ENCODE peak calls at places on chromosomes 2 and 18, in four cellular contexts. One of them, this sample, is unnamed.

GRCh38 chr2:28193552-28194383 is 198.9 kb upstream of the FOSL2 start:
- DNase-seq in A549: no peak
- DNase-seq in HepG2: no peak
- DNase-seq in GM12878: no peak
- DNase-seq in this sample: peak

GRCh38 chr18:58615150-58616132 is 13.4 kb downstream of the ALPK2 start:
- DNase-seq in A549: no peak
- DNase-seq in HepG2: no peak
- DNase-seq in GM12878: peak
- DNase-seq in this sample: no peak

GRCh38 chr2:64653174-64654062 is at the start of gene SERTAD2:
- DNase-seq in A549: peak
- DNase-seq in HepG2: peak
- DNase-seq in GM12878: no peak
- DNase-seq in this sample: peak

GRCh38 chr2:20635698-20636584 is 15.0 kb downstream of the HS1BP3 start:
- DNase-seq in A549: peak
- DNase-seq in HepG2: peak
- DNase-seq in GM12878: no peak
- DNase-seq in this sample: peak

GRCh38 chr18:12028674-12029073 is 47.4 kb downstream of the IMPA2 start:
- DNase-seq in A549: no peak
- DNase-seq in HepG2: no peak
- DNase-seq in GM12878: no peak
- DNase-seq in this sample: peak

GRCh38 chr2:9618410-9618809 is 12.4 kb downstream of the YWHAQ start:
- DNase-seq in A549: no peak
- DNase-seq in HepG2: no peak
- DNase-seq in GM12878: no peak
- DNase-seq in this sample: no peak

GRCh38 chr2:117065912-117066311 is 748.6 kb upstream of the DDX18 start:
- DNase-seq in A549: no peak
- DNase-seq in HepG2: no peak
- DNase-seq in GM12878: no peak
- DNase-seq in this sample: no peak

GRCh38 chr18:39839782-39840181 is 2115.3 kb upstream of the PIK3C3 start:
- DNase-seq in A549: no peak
- DNase-seq in HepG2: no peak
- DNase-seq in GM12878: no peak
- DNase-seq in this sample: no peak

GRCh38 chr18:73232933-73233332 is 365.1 kb upstream of the NETO1 start:
- DNase-seq in A549: no peak
- DNase-seq in HepG2: no peak
- DNase-seq in GM12878: peak
- DNase-seq in this sample: no peak

GRCh38 chr2:240932724-240933047 is 26.6 kb downstream of the CROCC2 start:
- DNase-seq in A549: no peak
- DNase-seq in HepG2: no peak
- DNase-seq in GM12878: no peak
- DNase-seq in this sample: no peak

GRCh38 chr2:239308696-239309397 is 92.0 kb downstream of the HDAC4 start:
- DNase-seq in A549: no peak
- DNase-seq in HepG2: no peak
- DNase-seq in GM12878: no peak
- DNase-seq in this sample: peak

GRCh38 chr2:67854798-67855197 is 208.0 kb downstream of the C1D start:
- DNase-seq in A549: no peak
- DNase-seq in HepG2: no peak
- DNase-seq in GM12878: no peak
- DNase-seq in this sample: no peak

GRCh38 chr18:65906621-65907034 is 155.8 kb downstream of the CDH7 start:
- DNase-seq in A549: no peak
- DNase-seq in HepG2: no peak
- DNase-seq in GM12878: no peak
- DNase-seq in this sample: no peak

GRCh38 chr2:222076978-222077690 is 221.7 kb downstream of the PAX3 start:
- DNase-seq in A549: no peak
- DNase-seq in HepG2: no peak
- DNase-seq in GM12878: no peak
- DNase-seq in this sample: no peak

GRCh38 chr18:33369711-33370449 is 70.6 kb downstream of the CCDC178 start:
- DNase-seq in A549: no peak
- DNase-seq in HepG2: no peak
- DNase-seq in GM12878: no peak
- DNase-seq in this sample: no peak

GRCh38 chr18:31040982-31041345 is 1.6 kb downstream of the DSC3 start:
- DNase-seq in A549: no peak
- DNase-seq in HepG2: no peak
- DNase-seq in GM12878: no peak
- DNase-seq in this sample: peak

GRCh38 chr18:38305941-38306340 is 740.3 kb upstream of the CELF4 start:
- DNase-seq in A549: no peak
- DNase-seq in HepG2: no peak
- DNase-seq in GM12878: no peak
- DNase-seq in this sample: no peak

GRCh38 chr2:16654775-16655456 is 10.7 kb downstream of the CYRIA start:
- DNase-seq in A549: no peak
- DNase-seq in HepG2: no peak
- DNase-seq in GM12878: no peak
- DNase-seq in this sample: no peak

GRCh38 chr2:190050001-190050400 is 12.5 kb downstream of the MSTN start:
- DNase-seq in A549: no peak
- DNase-seq in HepG2: no peak
- DNase-seq in GM12878: no peak
- DNase-seq in this sample: no peak

GRCh38 chr2:210592706-210593105 is 36.3 kb downstream of the CPS1 start:
- DNase-seq in A549: no peak
- DNase-seq in HepG2: no peak
- DNase-seq in GM12878: no peak
- DNase-seq in this sample: no peak

GRCh38 chr2:127644661-127645394 is 1.1 kb upstream of the GPR17 start:
- DNase-seq in A549: no peak
- DNase-seq in HepG2: no peak
- DNase-seq in GM12878: no peak
- DNase-seq in this sample: no peak

GRCh38 chr2:7867858-7868257 is 814.0 kb upstream of the ID2 start:
- DNase-seq in A549: no peak
- DNase-seq in HepG2: no peak
- DNase-seq in GM12878: no peak
- DNase-seq in this sample: no peak

GRCh38 chr18:77736817-77737216 is 487.2 kb downstream of the GALR1 start:
- DNase-seq in A549: no peak
- DNase-seq in HepG2: no peak
- DNase-seq in GM12878: no peak
- DNase-seq in this sample: no peak

GRCh38 chr2:209579236-209579749 is 155.4 kb downstream of the MAP2 start:
- DNase-seq in A549: no peak
- DNase-seq in HepG2: no peak
- DNase-seq in GM12878: no peak
- DNase-seq in this sample: peak

GRCh38 chr2:170238776-170239175 is 60.8 kb downstream of the MYO3B start:
- DNase-seq in A549: no peak
- DNase-seq in HepG2: peak
- DNase-seq in GM12878: no peak
- DNase-seq in this sample: no peak

GRCh38 chr18:45566025-45566740 is 49.1 kb upstream of the SLC14A2 start:
- DNase-seq in A549: no peak
- DNase-seq in HepG2: no peak
- DNase-seq in GM12878: no peak
- DNase-seq in this sample: no peak

DNA sequence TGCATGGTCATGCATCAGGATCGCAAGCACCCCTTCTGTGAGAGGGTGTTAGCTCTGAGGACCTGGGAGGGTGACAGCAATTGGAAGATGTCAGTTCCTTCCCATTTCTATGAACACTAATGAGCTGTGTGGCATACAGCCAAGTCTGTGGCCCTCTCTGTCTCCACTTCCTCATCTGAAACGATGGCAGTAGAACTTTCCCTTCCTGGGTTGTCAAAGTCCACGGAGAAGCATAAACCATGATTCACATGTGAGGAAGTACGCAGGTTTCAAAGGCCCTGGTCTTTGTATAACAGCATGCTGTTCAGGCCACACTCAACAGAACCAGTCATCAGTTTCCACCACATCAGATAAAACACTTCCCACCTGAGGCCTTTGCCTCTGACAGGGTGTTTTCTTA is 167.4 kb upstream of the RAB6C start:
- DNase-seq in A549: no peak
- DNase-seq in HepG2: peak
- DNase-seq in GM12878: peak
- DNase-seq in this sample: no peak
- TF ChIP-seq PBX3 in A549: no peak
- TF ChIP-seq PBX3 in HepG2: no peak
- TF ChIP-seq PBX3 in GM12878: no peak
- TF ChIP-seq PBX3 in this sample: no peak

DNA sequence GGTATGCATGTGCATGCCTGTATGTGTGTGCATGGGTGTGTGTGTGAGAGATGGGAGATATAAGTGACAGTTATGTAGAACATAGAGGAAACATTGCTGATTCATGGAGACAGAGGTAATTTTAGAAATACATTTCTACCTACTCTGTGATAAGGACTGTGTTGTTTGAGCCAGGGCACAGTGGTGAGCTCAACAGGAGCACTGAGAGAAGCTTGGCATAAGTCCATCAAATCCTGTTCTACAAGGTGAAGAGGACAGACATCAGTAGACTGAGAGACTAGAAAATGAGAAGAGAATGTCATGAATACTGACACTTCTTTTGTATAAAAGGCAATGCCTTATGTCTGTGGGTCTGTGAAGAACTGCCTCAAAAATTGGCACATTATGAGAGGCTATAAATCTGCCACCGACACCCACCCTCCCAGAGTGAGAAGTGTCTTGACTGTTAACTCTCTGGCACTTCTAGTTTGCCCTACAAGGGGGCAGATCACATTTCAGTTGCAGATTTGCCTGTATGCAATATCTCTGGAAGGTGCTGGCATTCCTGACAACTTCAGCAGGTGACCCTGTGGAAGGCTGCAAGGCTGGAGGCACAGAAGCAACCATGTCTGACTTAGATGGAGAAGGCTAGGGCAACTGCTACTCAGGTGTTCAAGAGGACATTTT is 962.3 kb upstream of the NRXN1 start:
- DNase-seq in A549: no peak
- DNase-seq in HepG2: no peak
- DNase-seq in GM12878: no peak
- DNase-seq in this sample: no peak
- TF ChIP-seq CHD2 in A549: no peak
- TF ChIP-seq CHD2 in HepG2: no peak
- TF ChIP-seq CHD2 in GM12878: no peak
- TF ChIP-seq CHD2 in this sample: no peak

GRCh38 chr2:180225118-180225517 is 218.0 kb upstream of the CWC22 start:
- DNase-seq in A549: no peak
- DNase-seq in HepG2: no peak
- DNase-seq in GM12878: no peak
- DNase-seq in this sample: no peak

GRCh38 chr2:180222642-180223041 is 215.5 kb upstream of the CWC22 start:
- DNase-seq in A549: no peak
- DNase-seq in HepG2: no peak
- DNase-seq in GM12878: no peak
- DNase-seq in this sample: no peak

GRCh38 chr2:180231015-180231414 is 223.9 kb upstream of the CWC22 start:
- DNase-seq in A549: no peak
- DNase-seq in HepG2: no peak
- DNase-seq in GM12878: no peak
- DNase-seq in this sample: no peak

GRCh38 chr2:180227461-180227860 is 220.4 kb upstream of the CWC22 start:
- DNase-seq in A549: no peak
- DNase-seq in HepG2: no peak
- DNase-seq in GM12878: no peak
- DNase-seq in this sample: no peak
- TF ChIP-seq PBX3 in A549: no peak
- TF ChIP-seq PBX3 in HepG2: no peak
- TF ChIP-seq PBX3 in GM12878: no peak
- TF ChIP-seq PBX3 in this sample: no peak

GRCh38 chr2:45930396-45930792 is 278.9 kb downstream of the PRKCE start:
- DNase-seq in A549: no peak
- DNase-seq in HepG2: no peak
- DNase-seq in GM12878: no peak
- DNase-seq in this sample: no peak
- TF ChIP-seq CHD2 in A549: no peak
- TF ChIP-seq CHD2 in HepG2: no peak
- TF ChIP-seq CHD2 in GM12878: no peak
- TF ChIP-seq CHD2 in this sample: peak

GRCh38 chr2:174632847-174633620 is 35.4 kb upstream of the WIPF1 start:
- DNase-seq in A549: no peak
- DNase-seq in HepG2: no peak
- DNase-seq in GM12878: no peak
- DNase-seq in this sample: no peak

GRCh38 chr2:174635747-174636399 is 38.3 kb upstream of the WIPF1 start:
- DNase-seq in A549: no peak
- DNase-seq in HepG2: no peak
- DNase-seq in GM12878: no peak
- DNase-seq in this sample: no peak

GRCh38 chr2:174633621-174633927 is 36.0 kb upstream of the WIPF1 start:
- DNase-seq in A549: no peak
- DNase-seq in HepG2: no peak
- DNase-seq in GM12878: no peak
- DNase-seq in this sample: no peak

GRCh38 chr2:174635015-174635593 is 37.5 kb upstream of the WIPF1 start:
- DNase-seq in A549: no peak
- DNase-seq in HepG2: no peak
- DNase-seq in GM12878: no peak
- DNase-seq in this sample: no peak

DNA sequence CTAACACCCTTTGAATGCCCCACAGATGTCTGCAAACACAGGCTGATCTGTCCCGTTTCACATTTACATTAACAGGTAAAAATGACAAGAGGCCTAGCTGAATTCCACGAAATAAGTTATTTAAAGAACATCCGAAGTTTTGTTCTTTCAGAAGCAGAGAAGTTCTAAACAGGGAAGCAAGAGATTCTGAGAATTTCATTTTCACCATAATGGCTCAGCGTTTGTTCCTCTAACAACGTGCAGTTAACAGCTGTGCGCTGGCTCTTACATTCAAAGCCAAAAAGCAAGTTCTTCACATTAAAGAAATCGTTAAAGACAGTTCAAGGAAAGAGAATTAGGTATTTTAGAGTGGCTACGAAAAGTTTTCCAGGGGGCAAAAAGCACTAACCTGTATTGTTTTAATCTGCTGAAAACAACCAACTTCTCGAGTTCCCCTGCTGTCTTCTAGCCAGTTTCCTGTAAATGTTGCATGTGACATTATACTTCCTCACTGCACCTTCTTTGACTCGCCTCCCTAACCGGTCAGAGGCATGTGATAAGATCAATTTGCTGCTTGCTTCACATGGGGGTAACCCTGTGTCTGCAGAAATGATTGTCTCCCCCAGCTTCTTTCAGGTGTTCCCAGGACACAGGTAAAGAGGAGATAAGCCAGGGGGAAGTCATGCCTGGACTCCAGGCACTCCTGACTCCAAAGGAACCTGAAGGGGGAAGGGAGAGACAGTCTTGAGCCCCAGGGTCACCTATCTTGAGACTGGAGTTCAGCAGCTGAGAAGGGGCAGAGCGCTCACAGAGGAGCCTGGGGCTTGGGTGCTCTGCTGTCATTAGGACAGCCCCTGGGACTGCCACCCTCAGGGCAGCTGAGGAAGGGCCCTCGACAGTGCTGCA is 36.8 kb upstream of the WIPF1 start:
- DNase-seq in A549: no peak
- DNase-seq in HepG2: no peak
- DNase-seq in GM12878: peak
- DNase-seq in this sample: no peak
- TF ChIP-seq PBX3 in A549: no peak
- TF ChIP-seq PBX3 in HepG2: no peak
- TF ChIP-seq PBX3 in GM12878: no peak
- TF ChIP-seq PBX3 in this sample: no peak

This sample was measured in SK-N-SH.